ENCODE peak calls at places on chromosome 20, in seven cellular contexts. N, M, O, I, U, V and K are unnamed samples.

GRCh38 chr20:4086771-4087677 is 71.7 kb upstream of the RNF24 start:
- DNase-seq in N (no peak), M (no peak), O (no peak), I (no peak), U (no peak), V (no peak), K (no peak)

GRCh38 chr20:358891-359555 is 12.1 kb downstream of the NRSN2 start:
- DNase-seq in N (no peak), M (no peak), O (no peak), I (no peak), U (no peak), V (no peak), K (no peak)

GRCh38 chr20:49948809-49949507 is 12.8 kb downstream of the RNF114 start:
- DNase-seq in N (no peak), M (no peak), O (no peak), I (no peak), U (no peak), V (peak), K (no peak)

GRCh38 chr20:21156266-21156665 is 30.4 kb downstream of the KIZ start:
- DNase-seq in N (no peak), M (no peak), O (peak), I (no peak), U (peak), V (peak), K (no peak)

GRCh38 chr20:8094415-8094818 is 37.6 kb upstream of the PLCB1 start:
- DNase-seq in N (no peak), M (peak), O (no peak), I (no peak), U (no peak), V (peak), K (no peak)

GRCh38 chr20:33908351-33908750 is 85.4 kb upstream of the RALY start:
- DNase-seq in N (no peak), M (no peak), O (no peak), I (no peak), U (peak), V (peak), K (no peak)

GRCh38 chr20:20632644-20633043 is 79.8 kb downstream of the RALGAPA2 start:
- DNase-seq in N (no peak), M (no peak), O (no peak), I (no peak), U (no peak), V (no peak), K (no peak)

GRCh38 chr20:62117362-62117646 is 5.0 kb upstream of the LSM14B start:
- DNase-seq in N (no peak), M (no peak), O (no peak), I (no peak), U (no peak), V (no peak), K (no peak)

GRCh38 chr20:9609892-9610502 is 95.6 kb downstream of the LAMP5 start:
- DNase-seq in N (peak), M (peak), O (peak), I (no peak), U (peak), V (peak), K (peak)

GRCh38 chr20:50022676-50023075 is 39.9 kb downstream of the SNAI1 start:
- DNase-seq in N (no peak), M (no peak), O (no peak), I (no peak), U (no peak), V (no peak), K (no peak)

GRCh38 chr20:63625771-63626423 is 1.0 kb downstream of the GMEB2 start:
- DNase-seq in N (no peak), M (peak), O (no peak), I (peak), U (peak), V (peak), K (no peak)

GRCh38 chr20:50416930-50417329 is 93.3 kb upstream of the PTPN1 start:
- DNase-seq in N (no peak), M (no peak), O (no peak), I (no peak), U (no peak), V (no peak), K (no peak)

GRCh38 chr20:6705920-6706500 is 61.5 kb upstream of the BMP2 start:
- DNase-seq in N (no peak), M (no peak), O (no peak), I (no peak), U (no peak), V (no peak), K (peak)

GRCh38 chr20:2619961-2620595 is 32.4 kb upstream of the NOP56 start:
- DNase-seq in N (peak), M (no peak), O (peak), I (no peak), U (no peak), V (peak), K (no peak)

GRCh38 chr20:37494301-37494700 is 26.7 kb upstream of the NNAT start:
- DNase-seq in N (no peak), M (no peak), O (no peak), I (no peak), U (no peak), V (no peak), K (no peak)

GRCh38 chr20:49573900-49574416 is 6.0 kb upstream of the PTGIS start:
- DNase-seq in N (no peak), M (no peak), O (no peak), I (no peak), U (peak), V (peak), K (no peak)

GRCh38 chr20:3818155-3819151 is 1.9 kb upstream of the AP5S1 start:
- DNase-seq in N (peak), M (peak), O (peak), I (no peak), U (peak), V (peak), K (peak)

GRCh38 chr20:46900068-46900467 is 5.4 kb downstream of the EYA2 start:
- DNase-seq in N (no peak), M (no peak), O (no peak), I (no peak), U (peak), V (no peak), K (no peak)

DNA sequence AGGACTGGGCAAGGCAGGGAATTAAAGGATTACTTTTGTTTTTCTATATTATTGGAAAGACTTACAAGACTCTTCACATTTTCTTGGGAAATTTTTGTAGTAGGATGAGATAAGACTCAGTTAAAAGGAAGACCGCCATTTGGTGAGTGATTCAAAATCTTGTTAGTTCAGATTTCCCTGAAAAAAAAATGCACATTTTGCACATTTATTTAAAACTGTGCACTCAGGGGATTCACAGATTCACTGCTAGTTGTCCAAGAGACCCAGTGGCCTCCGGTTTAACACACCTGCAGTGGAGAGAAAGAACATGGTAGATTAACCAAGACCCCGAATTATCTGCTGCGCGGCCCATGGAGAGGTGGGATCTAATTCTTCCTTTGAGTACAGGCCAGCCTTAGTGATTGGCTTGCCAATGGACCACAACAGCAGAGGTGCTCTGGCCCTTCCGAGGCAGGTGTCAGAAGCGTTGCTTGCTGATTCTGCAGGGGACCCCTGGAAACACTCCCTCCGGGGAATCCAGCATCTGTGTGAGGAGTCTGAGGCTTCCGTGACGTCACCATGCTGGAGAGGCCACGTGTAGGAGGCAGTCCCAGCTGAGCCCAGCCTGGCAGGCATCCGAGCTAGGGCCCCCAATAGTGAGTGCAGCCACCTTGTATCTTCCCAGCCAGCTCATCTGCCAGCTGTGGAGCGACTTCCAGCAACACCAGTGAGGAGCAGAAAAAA is 68.9 kb downstream of the ZNF217 start:
- DNase-seq in N (no peak), M (no peak), O (no peak), I (no peak), U (no peak), V (no peak), K (no peak)
- H3K27ac ChIP-seq in N (no peak), M (no peak), O (no peak), I (no peak), U (no peak), V (no peak), K (no peak)

DNA sequence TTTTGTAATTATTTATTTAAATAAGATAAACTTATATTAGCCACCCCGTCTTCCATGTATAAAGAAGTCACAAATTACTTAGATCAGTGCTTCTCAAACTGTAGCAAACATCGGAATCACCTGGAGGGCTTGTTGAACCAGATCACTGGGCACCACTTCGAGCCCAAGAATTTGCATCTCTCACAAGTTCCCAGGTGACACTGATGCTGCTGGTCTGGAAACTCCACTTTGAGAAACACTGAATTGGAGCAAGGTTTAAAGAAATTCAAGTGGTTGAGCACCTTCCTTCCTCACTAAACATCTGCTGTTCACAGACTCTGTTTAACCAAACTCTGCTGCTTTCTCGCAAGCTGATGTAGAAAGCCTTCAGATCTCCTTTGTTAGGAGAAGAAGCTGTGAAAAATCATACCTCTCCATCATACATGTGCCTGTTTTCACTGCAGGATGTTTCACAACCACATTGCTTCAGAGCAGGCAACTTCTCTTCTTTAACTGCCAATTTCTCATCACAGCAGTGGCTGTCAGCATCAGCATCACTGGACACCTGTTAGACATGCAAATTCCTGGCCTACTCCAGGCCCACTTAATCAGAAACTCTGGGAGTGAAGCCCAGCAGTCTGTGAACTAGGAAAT is 87.5 kb upstream of the TOP1 start:
- DNase-seq in N (no peak), M (no peak), O (no peak), I (no peak), U (no peak), V (no peak), K (no peak)
- H3K27ac ChIP-seq in N (no peak), M (no peak), O (no peak), I (no peak), U (no peak), V (no peak), K (no peak)

DNA sequence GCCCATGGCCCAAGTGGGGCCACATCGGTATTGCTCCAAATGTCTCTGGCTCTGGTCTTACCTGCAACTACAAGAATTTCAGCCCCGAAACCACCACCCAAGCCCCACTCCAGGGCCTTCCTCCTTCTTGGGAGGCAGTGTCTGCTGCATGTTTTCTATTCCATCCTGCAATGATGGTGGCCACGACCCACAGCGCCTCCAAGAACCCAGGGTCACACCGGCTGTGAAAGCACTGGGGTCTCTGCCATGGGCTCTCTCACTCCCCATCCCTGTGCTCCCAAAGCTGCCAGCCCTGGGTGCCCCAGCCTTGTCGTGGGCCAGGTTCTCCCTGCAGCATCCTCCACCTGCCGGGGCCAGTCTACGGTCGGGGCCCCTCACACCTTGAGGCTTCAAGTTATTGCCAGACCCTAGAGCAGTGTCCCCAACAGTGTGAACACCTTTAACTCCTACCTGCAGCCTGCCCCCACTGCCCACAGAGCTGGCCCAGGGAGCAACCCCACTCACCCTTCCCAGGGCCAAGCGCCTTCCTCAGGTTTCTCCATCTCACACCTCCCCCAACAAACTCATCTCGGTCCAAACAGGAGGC is 115.4 kb downstream of the JPH2 start:
- DNase-seq in N (no peak), M (no peak), O (no peak), I (no peak), U (no peak), V (no peak), K (no peak)
- H3K27ac ChIP-seq in N (no peak), M (no peak), O (no peak), I (peak), U (no peak), V (no peak), K (no peak)

GRCh38 chr20:16400249-16400648 is 173.0 kb downstream of the KIF16B start:
- DNase-seq in N (no peak), M (no peak), O (no peak), I (no peak), U (no peak), V (no peak), K (no peak)

GRCh38 chr20:16399801-16400200 is 173.4 kb downstream of the KIF16B start:
- DNase-seq in N (no peak), M (no peak), O (no peak), I (no peak), U (no peak), V (no peak), K (no peak)

GRCh38 chr20:16395366-16395765 is 177.9 kb downstream of the KIF16B start:
- DNase-seq in N (no peak), M (no peak), O (no peak), I (no peak), U (no peak), V (no peak), K (no peak)

GRCh38 chr20:16394784-16395183 is 178.5 kb downstream of the KIF16B start:
- DNase-seq in N (no peak), M (no peak), O (no peak), I (no peak), U (no peak), V (no peak), K (no peak)

GRCh38 chr20:16397053-16397452 is 176.2 kb downstream of the KIF16B start:
- DNase-seq in N (no peak), M (peak), O (no peak), I (no peak), U (no peak), V (peak), K (no peak)
- H3K27ac ChIP-seq in N (no peak), M (no peak), O (no peak), I (no peak), U (no peak), V (no peak), K (no peak)

GRCh38 chr20:13784271-13784892 is 337 bp downstream of the ESF1 start:
- DNase-seq in N (no peak), M (no peak), O (peak), I (no peak), U (no peak), V (no peak), K (no peak)

GRCh38 chr20:13784893-13785715 is at the start of the genes ESF1 and NDUFAF5:
- DNase-seq in N (peak), M (peak), O (peak), I (peak), U (peak), V (peak), K (peak)

GRCh38 chr20:13783528-13783927 is 1.2 kb downstream of the ESF1 start:
- DNase-seq in N (no peak), M (no peak), O (no peak), I (no peak), U (no peak), V (no peak), K (no peak)

GRCh38 chr20:13788167-13788834 is 3.5 kb downstream of the NDUFAF5 start:
- DNase-seq in N (peak), M (peak), O (peak), I (no peak), U (peak), V (peak), K (peak)

DNA sequence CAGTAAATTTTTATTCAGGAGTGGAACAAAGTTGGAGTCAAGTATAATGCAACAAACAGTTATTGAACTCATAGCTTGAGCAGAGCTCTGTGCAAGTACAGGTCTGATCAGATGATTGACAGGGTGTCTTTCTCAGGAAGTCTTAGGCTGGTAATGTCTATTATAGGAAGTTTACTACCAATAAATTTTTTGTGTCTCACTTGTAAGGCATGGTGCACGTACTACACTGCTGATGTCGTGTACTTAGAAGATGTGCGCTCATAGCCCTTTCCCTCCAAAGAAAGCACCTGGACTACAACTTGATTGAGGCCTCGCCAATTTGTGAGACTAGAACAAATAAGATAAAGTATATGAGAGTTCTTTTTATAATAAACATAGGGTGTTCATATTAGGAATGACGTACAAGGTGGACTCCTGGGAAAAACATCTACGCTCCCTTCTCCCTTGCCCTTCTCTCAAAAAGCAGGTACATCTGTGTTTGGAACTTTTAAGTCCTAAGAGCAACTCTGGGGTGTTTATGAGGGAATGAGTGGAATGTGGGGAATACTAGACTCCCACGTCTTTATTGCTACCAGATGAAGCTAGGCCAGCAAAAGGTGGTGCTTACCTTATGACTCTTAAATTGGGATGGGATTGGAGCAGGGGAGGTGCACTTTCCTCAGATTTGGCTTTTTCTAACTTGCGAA is 1.5 kb downstream of the NDUFAF5 start:
- DNase-seq in N (no peak), M (no peak), O (peak), I (no peak), U (no peak), V (no peak), K (peak)
- H3K27ac ChIP-seq in N (peak), M (no peak), O (no peak), I (no peak), U (no peak), V (peak), K (no peak)